ENCODE peak calls at places on chromosomes 12 and 14, in eight cellular contexts. A is MM.1S, Q is astrocyte, Y is thyroid gland, B is lung, L is substantia nigra, G is aorta, N is psoas muscle. P is an unnamed sample.

GRCh38 chr12:113096675-113097461 is 38.7 kb downstream of the RASAL1 start:
- DNase-seq in Q (no peak), Y (no peak), G (no peak), L (no peak), A (no peak), B (no peak), N (no peak), P (no peak)

GRCh38 chr12:65934480-65935115 is 110.3 kb downstream of the HMGA2 start:
- DNase-seq in Y (no peak), G (no peak), Q (no peak), L (no peak), N (no peak), B (no peak), A (no peak), P (no peak)

GRCh38 chr12:53098354-53098981 is 1.0 kb downstream of the IGFBP6 start:
- DNase-seq in L (no peak), Q (peak), N (peak), A (peak), G (peak), B (no peak), Y (no peak), P (peak)

GRCh38 chr12:12998248-12998647 is 1.8 kb downstream of the HEBP1 start:
- DNase-seq in L (no peak), B (no peak), N (no peak), Y (no peak), A (no peak), Q (no peak), G (no peak), P (no peak)

GRCh38 chr14:73943083-73943482 is 6.8 kb downstream of the FAM161B start:
- DNase-seq in A (no peak), N (no peak), L (peak), Q (peak), B (peak), G (no peak), Y (no peak), P (peak)

GRCh38 chr14:56268653-56269052 is 150.4 kb downstream of the PELI2 start:
- DNase-seq in L (no peak), A (no peak), B (no peak), G (no peak), Q (peak), N (no peak), Y (no peak), P (no peak)

GRCh38 chr12:646303-647038 is 16.8 kb downstream of the NINJ2 start:
- DNase-seq in G (peak), Q (no peak), L (no peak), Y (peak), N (peak), A (no peak), B (peak), P (no peak)

GRCh38 chr12:117408161-117408791 is 46.9 kb upstream of the NOS1 start:
- DNase-seq in Y (peak), L (peak), B (peak), Q (peak), N (peak), A (no peak), G (no peak), P (peak)

GRCh38 chr12:82517027-82517426 is 158.7 kb downstream of the METTL25 start:
- DNase-seq in B (no peak), L (no peak), N (no peak), Y (no peak), G (no peak), Q (no peak), A (peak), P (peak)

GRCh38 chr12:82645414-82645813 is 41.3 kb upstream of the TMTC2 start:
- DNase-seq in B (no peak), G (no peak), A (no peak), L (no peak), N (no peak), Y (no peak), Q (no peak), P (no peak)

GRCh38 chr14:99028521-99028920 is 243.5 kb downstream of the BCL11B start:
- DNase-seq in B (no peak), G (no peak), L (no peak), N (no peak), Q (no peak), Y (no peak), A (no peak), P (no peak)

GRCh38 chr12:104083769-104084475 is 19.6 kb downstream of the HCFC2 start:
- DNase-seq in L (no peak), N (no peak), Q (no peak), Y (no peak), G (no peak), B (no peak), A (no peak), P (no peak)

GRCh38 chr14:35400707-35401421 is 3.7 kb downstream of the NFKBIA start:
- DNase-seq in B (no peak), Q (no peak), L (no peak), Y (no peak), N (peak), A (no peak), G (no peak), P (peak)

GRCh38 chr12:93938921-93939320 is 209.5 kb upstream of the PLXNC1 start:
- DNase-seq in B (no peak), Y (no peak), G (no peak), L (no peak), Q (no peak), N (no peak), A (no peak), P (no peak)

GRCh38 chr12:130838951-130839769 is at the start of gene STX2:
- DNase-seq in L (peak), A (peak), Y (peak), Q (peak), G (peak), N (peak), B (peak), P (peak)

GRCh38 chr14:94598816-94599655 is 13.2 kb upstream of the SERPINA3 start:
- DNase-seq in N (peak), Y (peak), L (peak), Q (peak), A (no peak), B (peak), G (peak), P (no peak)

GRCh38 chr14:88198441-88198840 is 124.6 kb downstream of the KCNK10 start:
- DNase-seq in Y (no peak), B (no peak), Q (no peak), A (no peak), G (no peak), N (no peak), L (no peak), P (no peak)

GRCh38 chr12:116885496-116885895 is 4.3 kb upstream of the HRK start:
- DNase-seq in A (no peak), Y (no peak), Q (no peak), G (no peak), B (no peak), L (no peak), N (no peak), P (peak)

GRCh38 chr12:95700316-95700785 is 90.2 kb downstream of the NTN4 start:
- DNase-seq in N (no peak), G (no peak), Y (no peak), Q (peak), L (no peak), B (no peak), A (peak), P (no peak)

GRCh38 chr12:120101617-120102016 is 14.9 kb downstream of the RAB35 start:
- DNase-seq in L (no peak), B (no peak), N (peak), Y (no peak), Q (no peak), G (no peak), A (no peak), P (no peak)
- H3K27ac ChIP-seq in L (no peak), B (no peak), N (peak), Y (no peak), Q (no peak), G (no peak), A (peak), P (no peak)

GRCh38 chr14:68473050-68473449 is 319.8 kb downstream of the ZFP36L1 start:
- DNase-seq in G (no peak), Y (peak), N (no peak), A (no peak), L (no peak), Q (no peak), B (no peak), P (no peak)
- H3K27ac ChIP-seq in G (no peak), Y (peak), N (peak), A (no peak), L (no peak), Q (no peak), B (peak), P (no peak)

DNA sequence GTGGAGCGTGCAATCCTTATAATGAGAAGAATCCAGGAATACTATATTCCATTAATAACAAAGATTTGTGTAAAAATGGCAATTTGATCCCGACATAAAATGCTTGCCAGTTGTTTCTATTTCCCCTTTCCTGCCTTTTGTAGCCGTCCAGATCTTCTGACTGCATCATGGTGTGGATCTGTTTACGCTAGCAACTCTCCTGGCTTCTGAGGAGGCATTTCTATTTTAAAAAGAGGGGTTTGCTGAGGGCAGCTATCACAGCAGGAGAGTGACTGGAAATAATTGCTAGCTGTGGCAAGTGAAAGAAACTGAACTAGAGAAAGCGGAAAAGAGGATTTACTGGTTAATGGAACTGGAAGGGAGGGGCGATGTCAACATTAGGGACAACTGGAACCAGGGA is 145.6 kb downstream of the ATP23 start:
- DNase-seq in G (no peak), Y (no peak), N (no peak), L (no peak), A (no peak), Q (no peak), B (no peak), P (no peak)
- H3K27ac ChIP-seq in G (no peak), Y (no peak), N (no peak), L (no peak), A (no peak), Q (no peak), B (no peak), P (no peak)

GRCh38 chr14:60656755-60657608 is 7.7 kb upstream of the SIX1 start:
- DNase-seq in L (peak), B (no peak), N (peak), Y (peak), Q (peak), A (peak), G (peak), P (peak)
- H3K27ac ChIP-seq in L (no peak), B (no peak), N (peak), Y (peak), Q (peak), A (peak), G (no peak), P (no peak)

GRCh38 chr12:45276154-45276553 is 60.3 kb downstream of the ANO6 start:
- DNase-seq in G (no peak), Y (no peak), Q (no peak), L (no peak), B (no peak), N (no peak), A (no peak), P (no peak)

GRCh38 chr12:45268672-45269406 is 52.9 kb downstream of the ANO6 start:
- DNase-seq in L (no peak), Y (peak), A (peak), Q (peak), B (peak), N (peak), G (peak), P (peak)

GRCh38 chr12:45269407-45269741 is 53.5 kb downstream of the ANO6 start:
- DNase-seq in Q (no peak), B (no peak), G (no peak), N (no peak), Y (no peak), A (no peak), L (no peak), P (no peak)

GRCh38 chr12:45278447-45278846 is 62.6 kb downstream of the ANO6 start:
- DNase-seq in L (no peak), Q (no peak), Y (no peak), G (no peak), A (no peak), N (no peak), B (no peak), P (no peak)

DNA sequence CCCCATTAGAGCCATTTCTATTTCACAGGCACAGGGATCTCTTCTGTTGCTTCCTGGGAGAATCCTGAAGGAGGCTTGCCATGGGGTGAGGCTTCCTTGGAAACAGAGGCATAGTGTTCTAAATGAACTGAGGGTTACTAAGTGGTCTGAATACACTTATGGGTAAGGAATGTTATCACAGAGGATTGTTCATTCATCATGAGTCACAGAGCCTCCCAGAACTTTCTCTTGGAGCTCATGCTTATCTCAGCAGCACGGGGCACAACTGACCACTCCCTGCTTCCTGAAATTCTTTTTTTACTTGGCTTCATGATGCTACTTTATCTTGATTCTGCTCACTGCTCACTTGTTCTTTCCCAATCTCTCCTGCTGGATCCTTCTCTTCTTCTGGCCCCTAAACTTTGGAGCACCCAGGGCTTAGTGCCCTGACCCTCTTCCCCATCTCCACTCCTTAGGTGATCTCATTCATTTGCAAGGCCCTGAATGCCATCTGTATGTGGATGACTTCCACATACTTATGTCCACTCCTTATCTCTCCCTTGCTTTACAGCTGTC is 57.9 kb downstream of the ANO6 start:
- DNase-seq in G (no peak), B (peak), N (no peak), A (no peak), L (no peak), Y (no peak), Q (peak), P (peak)
- H3K27ac ChIP-seq in G (peak), B (peak), N (peak), A (no peak), L (no peak), Y (peak), Q (peak), P (peak)

P was measured in cardiac muscle cell.